ENCODE peak calls at places on chromosomes 16 and 17, in seven cellular contexts. B is globus pallidus; T is T-helper 1 cell; R is T1000; V is M059J; P is activated CD4-positive, alpha-beta T cell treated with anti-CD3 and anti-CD28 coated beads, Interleukin-2, amount 10 ng/mL, durations not matched to agents 7 days and 5 days; U is substantia nigra. I is an unnamed sample.

GRCh38 chr16:13940397-13940933 is 20.5 kb downstream of the ERCC4 start:
- DNase-seq in B (no peak), T (no peak), R (no peak), V (no peak), P (no peak), U (no peak), I (no peak)

GRCh38 chr17:50360716-50361115 is 12.3 kb downstream of the MRPL27 start:
- DNase-seq in B (no peak), T (no peak), R (no peak), V (no peak), P (no peak), U (no peak), I (no peak)

GRCh38 chr17:75561927-75562603 is 25.5 kb upstream of the MYO15B start:
- DNase-seq in B (no peak), T (no peak), R (peak; percentile 47), V (peak; percentile 91), P (no peak), U (no peak), I (no peak)

GRCh38 chr17:78387982-78388941 is 9.8 kb downstream of the PGS1 start:
- DNase-seq in B (peak; percentile 54), T (no peak), R (no peak), V (peak; percentile 60), P (no peak), U (no peak), I (no peak)

GRCh38 chr16:66065869-66066403 is 300.6 kb upstream of the CDH5 start:
- DNase-seq in B (no peak), T (no peak), R (no peak), V (no peak), P (no peak), U (no peak), I (no peak)

GRCh38 chr17:18182190-18182977 is 1.2 kb upstream of the ALKBH5 start:
- DNase-seq in B (peak; percentile 17), T (no peak), R (no peak), V (peak; percentile 19), P (peak; percentile 15), U (no peak), I (no peak)

GRCh38 chr16:55370762-55371482 is 46.9 kb downstream of the IRX6 start:
- DNase-seq in B (peak; percentile 69), T (no peak), R (no peak), V (peak; percentile 44), P (no peak), U (peak; percentile 39), I (no peak)

GRCh38 chr16:26012376-26012775 is 320.6 kb downstream of the HS3ST4 start:
- DNase-seq in B (no peak), T (no peak), R (no peak), V (no peak), P (no peak), U (no peak), I (no peak)

GRCh38 chr16:11175106-11175795 is 80.8 kb downstream of the SOCS1 start:
- DNase-seq in B (no peak), T (no peak), R (no peak), V (no peak), P (no peak), U (no peak), I (no peak)

GRCh38 chr17:40092581-40092980 is 7.8 kb downstream of the NR1D1 start:
- DNase-seq in B (peak; percentile 81), T (no peak), R (no peak), V (no peak), P (no peak), U (peak; percentile 42), I (no peak)

GRCh38 chr16:50742521-50743150 is 750 bp downstream of the CYLD start:
- DNase-seq in B (peak; percentile 41), T (no peak), R (no peak), V (peak; percentile 83), P (peak; percentile 65), U (no peak), I (peak; percentile 39)

GRCh38 chr16:77220427-77220826 is 21.2 kb downstream of the SYCE1L start:
- DNase-seq in B (no peak), T (no peak), R (no peak), V (no peak), P (no peak), U (no peak), I (no peak)

GRCh38 chr16:65964752-65965151 is 401.7 kb upstream of the CDH5 start:
- DNase-seq in B (no peak), T (no peak), R (no peak), V (no peak), P (no peak), U (no peak), I (no peak)

GRCh38 chr16:66171578-66171977 is 194.9 kb upstream of the CDH5 start:
- DNase-seq in B (no peak), T (no peak), R (no peak), V (no peak), P (no peak), U (no peak), I (no peak)

GRCh38 chr17:41962111-41962510 is 4.5 kb upstream of the CNP start:
- DNase-seq in B (no peak), T (no peak), R (no peak), V (no peak), P (no peak), U (no peak), I (no peak)

GRCh38 chr16:80437707-80438106 is 103.1 kb upstream of the DYNLRB2 start:
- DNase-seq in B (no peak), T (no peak), R (no peak), V (no peak), P (no peak), U (no peak), I (no peak)